ENCODE peak calls at places on chromosome 12, in ten cellular contexts. One of them, this sample, is unnamed.

GRCh38 chr12:57370084-57370483 is 60.8 kb downstream of the R3HDM2 start:
- DNase-seq in esophagus squamous epithelium: no peak
- DNase-seq in ovary: no peak
- DNase-seq in endothelial cell of umbilical vein: no peak
- DNase-seq in uterus: no peak
- DNase-seq in A549: no peak
- DNase-seq in suprapubic skin: no peak
- DNase-seq in adrenal gland: no peak
- DNase-seq in transverse colon: no peak
- DNase-seq in prostate gland: no peak
- DNase-seq in this sample: no peak

GRCh38 chr12:1443421-1444141 is 150.8 kb downstream of the FBXL14 start:
- DNase-seq in A549: no peak
- DNase-seq in adrenal gland: no peak
- DNase-seq in prostate gland: no peak
- DNase-seq in esophagus squamous epithelium: no peak
- DNase-seq in transverse colon: no peak
- DNase-seq in endothelial cell of umbilical vein: no peak
- DNase-seq in uterus: no peak
- DNase-seq in ovary: no peak
- DNase-seq in suprapubic skin: no peak
- DNase-seq in this sample: no peak

GRCh38 chr12:121892673-121893561 is 4.3 kb downstream of the PSMD9 start:
- DNase-seq in ovary: no peak
- DNase-seq in A549: no peak
- DNase-seq in transverse colon: no peak
- DNase-seq in prostate gland: no peak
- DNase-seq in suprapubic skin: no peak
- DNase-seq in uterus: no peak
- DNase-seq in endothelial cell of umbilical vein: no peak
- DNase-seq in esophagus squamous epithelium: no peak
- DNase-seq in adrenal gland: peak
- DNase-seq in this sample: no peak

GRCh38 chr12:101793401-101793800 is 37.4 kb downstream of the GNPTAB start:
- DNase-seq in ovary: no peak
- DNase-seq in esophagus squamous epithelium: no peak
- DNase-seq in uterus: no peak
- DNase-seq in endothelial cell of umbilical vein: peak
- DNase-seq in transverse colon: no peak
- DNase-seq in suprapubic skin: no peak
- DNase-seq in A549: no peak
- DNase-seq in prostate gland: no peak
- DNase-seq in adrenal gland: no peak
- DNase-seq in this sample: no peak

GRCh38 chr12:6295187-6295811 is 15.2 kb upstream of the PLEKHG6 start:
- DNase-seq in endothelial cell of umbilical vein: peak
- DNase-seq in prostate gland: no peak
- DNase-seq in esophagus squamous epithelium: no peak
- DNase-seq in transverse colon: peak
- DNase-seq in uterus: no peak
- DNase-seq in suprapubic skin: no peak
- DNase-seq in adrenal gland: peak
- DNase-seq in A549: peak
- DNase-seq in ovary: no peak
- DNase-seq in this sample: peak

GRCh38 chr12:92141585-92142244 is 3.9 kb downstream of the BTG1 start:
- DNase-seq in A549: no peak
- DNase-seq in uterus: no peak
- DNase-seq in ovary: no peak
- DNase-seq in endothelial cell of umbilical vein: peak
- DNase-seq in suprapubic skin: no peak
- DNase-seq in prostate gland: no peak
- DNase-seq in esophagus squamous epithelium: no peak
- DNase-seq in transverse colon: no peak
- DNase-seq in adrenal gland: no peak
- DNase-seq in this sample: no peak

GRCh38 chr12:39626033-39626814 is 6.6 kb upstream of the ABCD2 start:
- DNase-seq in esophagus squamous epithelium: no peak
- DNase-seq in adrenal gland: no peak
- DNase-seq in ovary: no peak
- DNase-seq in suprapubic skin: no peak
- DNase-seq in uterus: no peak
- DNase-seq in transverse colon: no peak
- DNase-seq in endothelial cell of umbilical vein: no peak
- DNase-seq in A549: no peak
- DNase-seq in prostate gland: no peak
- DNase-seq in this sample: no peak

GRCh38 chr12:56110571-56110970 is 5.9 kb upstream of the RPL41 start:
- DNase-seq in prostate gland: no peak
- DNase-seq in endothelial cell of umbilical vein: no peak
- DNase-seq in transverse colon: no peak
- DNase-seq in adrenal gland: no peak
- DNase-seq in A549: no peak
- DNase-seq in suprapubic skin: no peak
- DNase-seq in esophagus squamous epithelium: no peak
- DNase-seq in uterus: no peak
- DNase-seq in ovary: no peak
- DNase-seq in this sample: no peak

GRCh38 chr12:109518820-109519665 is 41.6 kb downstream of the UBE3B start:
- DNase-seq in endothelial cell of umbilical vein: peak
- DNase-seq in suprapubic skin: no peak
- DNase-seq in ovary: peak
- DNase-seq in A549: peak
- DNase-seq in transverse colon: peak
- DNase-seq in uterus: peak
- DNase-seq in esophagus squamous epithelium: no peak
- DNase-seq in prostate gland: peak
- DNase-seq in adrenal gland: peak
- DNase-seq in this sample: peak

GRCh38 chr12:48788522-48788851 is 402 bp downstream of the ADCY6 start:
- DNase-seq in transverse colon: no peak
- DNase-seq in A549: no peak
- DNase-seq in endothelial cell of umbilical vein: peak
- DNase-seq in ovary: no peak
- DNase-seq in prostate gland: no peak
- DNase-seq in adrenal gland: peak
- DNase-seq in uterus: no peak
- DNase-seq in esophagus squamous epithelium: no peak
- DNase-seq in suprapubic skin: no peak
- DNase-seq in this sample: no peak

GRCh38 chr12:119444462-119445044 is 110.0 kb downstream of the CCDC60 start:
- DNase-seq in A549: peak
- DNase-seq in esophagus squamous epithelium: no peak
- DNase-seq in transverse colon: peak
- DNase-seq in adrenal gland: peak
- DNase-seq in ovary: peak
- DNase-seq in endothelial cell of umbilical vein: peak
- DNase-seq in uterus: peak
- DNase-seq in prostate gland: peak
- DNase-seq in suprapubic skin: no peak
- DNase-seq in this sample: peak

DNA sequence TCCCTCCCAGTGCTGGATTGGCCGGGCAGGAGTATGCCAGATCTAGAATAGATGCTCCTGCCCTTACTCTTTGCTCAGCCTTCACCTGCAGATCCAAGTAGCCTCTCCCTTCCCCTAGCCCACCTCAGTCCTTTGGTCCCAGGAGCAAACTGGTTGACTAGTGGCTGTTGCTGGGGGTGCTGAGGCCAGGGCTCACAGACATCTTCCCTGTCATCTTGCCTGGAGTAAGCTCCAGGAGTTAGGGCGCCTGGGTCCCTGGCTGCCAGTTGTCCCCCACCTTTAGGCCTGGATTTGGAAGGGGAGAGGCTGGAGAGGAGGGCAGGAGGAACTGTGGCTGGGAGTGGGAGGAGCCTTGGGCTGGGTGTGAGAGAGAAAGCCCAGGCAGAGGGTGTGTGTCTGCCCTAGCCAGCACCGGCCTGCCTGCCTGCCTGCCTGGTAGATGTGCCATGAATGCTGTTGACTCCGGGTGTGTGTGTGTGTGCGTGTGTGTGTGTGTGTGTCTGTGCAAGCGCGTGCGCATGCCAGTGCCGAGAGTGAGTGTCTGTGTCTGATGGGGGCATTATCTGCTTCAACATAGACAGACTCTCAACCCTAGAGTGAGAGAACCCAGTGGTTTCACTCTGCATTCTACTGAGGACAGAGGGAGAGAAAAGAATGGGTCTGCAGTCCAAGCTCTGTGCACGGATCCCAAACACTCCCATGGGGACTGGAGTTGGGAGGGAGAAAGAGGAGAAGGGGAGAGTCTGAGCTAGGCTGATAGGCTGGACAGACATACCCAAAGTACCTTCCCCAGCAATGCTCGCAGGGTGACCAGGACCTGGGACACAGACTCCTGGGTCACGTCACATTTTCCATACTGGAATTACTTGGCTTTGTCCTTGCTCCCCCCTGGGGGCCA is 881 bp upstream of the RARG start:
- DNase-seq in suprapubic skin: no peak
- DNase-seq in endothelial cell of umbilical vein: no peak
- DNase-seq in ovary: peak
- DNase-seq in adrenal gland: peak
- DNase-seq in uterus: no peak
- DNase-seq in prostate gland: peak
- DNase-seq in esophagus squamous epithelium: no peak
- DNase-seq in transverse colon: peak
- DNase-seq in A549: peak
- DNase-seq in this sample: peak
- TF ChIP-seq POLR2A in suprapubic skin: no peak
- TF ChIP-seq POLR2A in endothelial cell of umbilical vein: no peak
- TF ChIP-seq POLR2A in ovary: no peak
- TF ChIP-seq POLR2A in adrenal gland: no peak
- TF ChIP-seq POLR2A in uterus: no peak
- TF ChIP-seq POLR2A in prostate gland: peak
- TF ChIP-seq POLR2A in esophagus squamous epithelium: peak
- TF ChIP-seq POLR2A in transverse colon: no peak
- TF ChIP-seq POLR2A in A549: no peak
- TF ChIP-seq POLR2A in this sample: no peak

GRCh38 chr12:96510306-96510764 is 21.0 kb downstream of the CFAP54 start:
- DNase-seq in ovary: no peak
- DNase-seq in adrenal gland: no peak
- DNase-seq in A549: no peak
- DNase-seq in uterus: no peak
- DNase-seq in esophagus squamous epithelium: no peak
- DNase-seq in transverse colon: no peak
- DNase-seq in endothelial cell of umbilical vein: peak
- DNase-seq in suprapubic skin: no peak
- DNase-seq in prostate gland: no peak
- DNase-seq in this sample: no peak
- H3K27ac ChIP-seq in ovary: no peak
- H3K27ac ChIP-seq in adrenal gland: no peak
- H3K27ac ChIP-seq in A549: no peak
- H3K27ac ChIP-seq in uterus: peak
- H3K27ac ChIP-seq in esophagus squamous epithelium: peak
- H3K27ac ChIP-seq in transverse colon: peak
- H3K27ac ChIP-seq in endothelial cell of umbilical vein: peak
- H3K27ac ChIP-seq in suprapubic skin: no peak
- H3K27ac ChIP-seq in prostate gland: no peak
- H3K27ac ChIP-seq in this sample: no peak

GRCh38 chr12:128816643-128816920 is 7.2 kb downstream of the SLC15A4 start:
- DNase-seq in uterus: no peak
- DNase-seq in transverse colon: no peak
- DNase-seq in adrenal gland: no peak
- DNase-seq in esophagus squamous epithelium: no peak
- DNase-seq in prostate gland: no peak
- DNase-seq in A549: no peak
- DNase-seq in suprapubic skin: no peak
- DNase-seq in endothelial cell of umbilical vein: no peak
- DNase-seq in ovary: no peak
- DNase-seq in this sample: no peak

GRCh38 chr12:128819293-128820144 is 4.2 kb downstream of the SLC15A4 start:
- DNase-seq in transverse colon: no peak
- DNase-seq in esophagus squamous epithelium: no peak
- DNase-seq in A549: no peak
- DNase-seq in ovary: no peak
- DNase-seq in endothelial cell of umbilical vein: no peak
- DNase-seq in suprapubic skin: no peak
- DNase-seq in prostate gland: no peak
- DNase-seq in adrenal gland: no peak
- DNase-seq in uterus: no peak
- DNase-seq in this sample: no peak

GRCh38 chr12:128820253-128820652 is 3.5 kb downstream of the SLC15A4 start:
- DNase-seq in esophagus squamous epithelium: no peak
- DNase-seq in A549: no peak
- DNase-seq in adrenal gland: no peak
- DNase-seq in suprapubic skin: no peak
- DNase-seq in uterus: no peak
- DNase-seq in transverse colon: no peak
- DNase-seq in ovary: no peak
- DNase-seq in endothelial cell of umbilical vein: no peak
- DNase-seq in prostate gland: no peak
- DNase-seq in this sample: no peak

GRCh38 chr12:128817115-128818015 is 6.4 kb downstream of the SLC15A4 start:
- DNase-seq in transverse colon: peak
- DNase-seq in ovary: no peak
- DNase-seq in suprapubic skin: no peak
- DNase-seq in prostate gland: no peak
- DNase-seq in esophagus squamous epithelium: no peak
- DNase-seq in adrenal gland: peak
- DNase-seq in A549: no peak
- DNase-seq in endothelial cell of umbilical vein: no peak
- DNase-seq in uterus: peak
- DNase-seq in this sample: peak

GRCh38 chr12:128818065-128819022 is 5.4 kb downstream of the SLC15A4 start:
- DNase-seq in esophagus squamous epithelium: no peak
- DNase-seq in ovary: no peak
- DNase-seq in endothelial cell of umbilical vein: no peak
- DNase-seq in uterus: no peak
- DNase-seq in suprapubic skin: no peak
- DNase-seq in A549: no peak
- DNase-seq in adrenal gland: no peak
- DNase-seq in prostate gland: no peak
- DNase-seq in transverse colon: no peak
- DNase-seq in this sample: no peak
- TF ChIP-seq POLR2A in esophagus squamous epithelium: no peak
- TF ChIP-seq POLR2A in ovary: no peak
- TF ChIP-seq POLR2A in endothelial cell of umbilical vein: no peak
- TF ChIP-seq POLR2A in uterus: no peak
- TF ChIP-seq POLR2A in suprapubic skin: no peak
- TF ChIP-seq POLR2A in A549: no peak
- TF ChIP-seq POLR2A in adrenal gland: no peak
- TF ChIP-seq POLR2A in prostate gland: no peak
- TF ChIP-seq POLR2A in transverse colon: no peak
- TF ChIP-seq POLR2A in this sample: no peak

DNA sequence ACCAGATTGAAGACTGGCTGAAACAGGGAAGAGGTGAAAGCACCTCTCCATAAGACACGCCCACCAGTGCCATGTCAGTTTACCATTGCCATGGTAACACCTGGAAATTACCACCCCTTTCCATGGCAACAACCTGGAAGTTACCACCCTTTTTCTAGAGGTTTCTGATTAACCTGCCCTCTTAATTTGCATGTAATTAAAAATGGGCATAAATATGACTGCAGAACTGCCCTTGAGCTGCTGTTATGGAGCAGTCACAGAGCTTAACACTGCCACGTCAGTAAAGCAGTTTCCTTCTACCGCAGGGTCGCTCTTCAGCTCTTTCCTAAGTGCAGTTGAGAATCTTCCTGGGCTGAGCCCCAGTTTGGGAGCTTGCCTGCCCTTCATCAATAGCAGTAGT is 55.2 kb downstream of the RASSF3 start:
- DNase-seq in esophagus squamous epithelium: no peak
- DNase-seq in suprapubic skin: peak
- DNase-seq in endothelial cell of umbilical vein: peak
- DNase-seq in prostate gland: no peak
- DNase-seq in ovary: no peak
- DNase-seq in uterus: no peak
- DNase-seq in adrenal gland: peak
- DNase-seq in A549: no peak
- DNase-seq in transverse colon: peak
- DNase-seq in this sample: no peak
- H3K27ac ChIP-seq in esophagus squamous epithelium: peak
- H3K27ac ChIP-seq in suprapubic skin: no peak
- H3K27ac ChIP-seq in endothelial cell of umbilical vein: peak
- H3K27ac ChIP-seq in prostate gland: peak
- H3K27ac ChIP-seq in ovary: peak
- H3K27ac ChIP-seq in uterus: peak
- H3K27ac ChIP-seq in adrenal gland: peak
- H3K27ac ChIP-seq in A549: no peak
- H3K27ac ChIP-seq in transverse colon: peak
- H3K27ac ChIP-seq in this sample: peak